ENCODE peak calls at places on chromosomes 7 and 10, in four cellular contexts. One of them, this sample, is unnamed.

GRCh38 chr10:3249292-3249889 is 76.8 kb upstream of the PITRM1 start:
- DNase-seq in RWPE1: no peak
- DNase-seq in dermis blood vessel endothelial cell: no peak
- DNase-seq in iris pigment epithelial cell: peak
- DNase-seq in this sample: no peak

GRCh38 chr10:88108115-88108610 is 244.7 kb downstream of the PTEN start:
- DNase-seq in RWPE1: no peak
- DNase-seq in dermis blood vessel endothelial cell: no peak
- DNase-seq in iris pigment epithelial cell: no peak
- DNase-seq in this sample: no peak

GRCh38 chr7:83178066-83178465 is 15.4 kb upstream of the PCLO start:
- DNase-seq in RWPE1: no peak
- DNase-seq in dermis blood vessel endothelial cell: no peak
- DNase-seq in iris pigment epithelial cell: peak
- DNase-seq in this sample: no peak

GRCh38 chr7:135979674-135980660 is 2.8 kb upstream of the MTPN start:
- DNase-seq in RWPE1: no peak
- DNase-seq in dermis blood vessel endothelial cell: peak
- DNase-seq in iris pigment epithelial cell: peak
- DNase-seq in this sample: no peak

GRCh38 chr7:4951903-4952636 is 6.9 kb downstream of the MMD2 start:
- DNase-seq in RWPE1: no peak
- DNase-seq in dermis blood vessel endothelial cell: peak
- DNase-seq in iris pigment epithelial cell: peak
- DNase-seq in this sample: no peak

GRCh38 chr10:96395931-96396877 is 37.4 kb upstream of the OPALIN start:
- DNase-seq in RWPE1: peak
- DNase-seq in dermis blood vessel endothelial cell: peak
- DNase-seq in iris pigment epithelial cell: peak
- DNase-seq in this sample: no peak

GRCh38 chr7:18607025-18607424 is 111.5 kb downstream of the HDAC9 start:
- DNase-seq in RWPE1: peak
- DNase-seq in dermis blood vessel endothelial cell: no peak
- DNase-seq in iris pigment epithelial cell: peak
- DNase-seq in this sample: no peak

GRCh38 chr7:460374-461117 is 59.1 kb downstream of the PDGFA start:
- DNase-seq in RWPE1: no peak
- DNase-seq in dermis blood vessel endothelial cell: peak
- DNase-seq in iris pigment epithelial cell: peak
- DNase-seq in this sample: no peak

GRCh38 chr10:69224862-69225657 is 4.9 kb downstream of the HKDC1 start:
- DNase-seq in RWPE1: peak
- DNase-seq in dermis blood vessel endothelial cell: peak
- DNase-seq in iris pigment epithelial cell: peak
- DNase-seq in this sample: no peak

GRCh38 chr10:1193561-1193960 is 137.4 kb downstream of the WDR37 start:
- DNase-seq in RWPE1: no peak
- DNase-seq in dermis blood vessel endothelial cell: no peak
- DNase-seq in iris pigment epithelial cell: no peak
- DNase-seq in this sample: no peak

GRCh38 chr10:116097239-116097751 is 175.7 kb downstream of the GFRA1 start:
- DNase-seq in RWPE1: no peak
- DNase-seq in dermis blood vessel endothelial cell: no peak
- DNase-seq in iris pigment epithelial cell: no peak
- DNase-seq in this sample: no peak

GRCh38 chr10:82887488-82887887 is 1012.5 kb downstream of the NRG3 start:
- DNase-seq in RWPE1: no peak
- DNase-seq in dermis blood vessel endothelial cell: no peak
- DNase-seq in iris pigment epithelial cell: no peak
- DNase-seq in this sample: no peak

GRCh38 chr7:114889646-114890285 is 32.1 kb upstream of the MDFIC start:
- DNase-seq in RWPE1: peak
- DNase-seq in dermis blood vessel endothelial cell: peak
- DNase-seq in iris pigment epithelial cell: peak
- DNase-seq in this sample: peak

This sample was measured in epithelial cell of prostate.